ENCODE peak calls at places on chromosomes 2 and 18, in six cellular contexts. F, R, W, O, S and T are unnamed samples. For H3K4me1, the result is how much of the 10 kb centered on the place peaks cover.

GRCh38 chr18:58051765-58052460 is 7.9 kb downstream of the NEDD4L start:
- DNase-seq in R (no peak), O (no peak), S (no peak), W (no peak), F (no peak), T (no peak)

GRCh38 chr18:30265190-30265589 is 777.4 kb downstream of the DSC3 start:
- DNase-seq in F (no peak), O (no peak), S (no peak), W (no peak), R (no peak), T (no peak)

GRCh38 chr2:174632847-174633620 is 35.4 kb upstream of the WIPF1 start:
- DNase-seq in S (no peak), O (no peak), W (no peak), F (no peak), R (no peak), T (no peak)

GRCh38 chr18:75635096-75635495 is 207.6 kb upstream of the SMIM21 start:
- DNase-seq in F (no peak), O (no peak), W (no peak), R (no peak), S (no peak), T (no peak)

GRCh38 chr18:57087985-57088384 is 58.9 kb upstream of the BOD1L2 start:
- DNase-seq in O (no peak), W (no peak), R (peak), S (no peak), F (no peak), T (no peak)

GRCh38 chr2:67526283-67526682 is 129.2 kb downstream of the ETAA1 start:
- DNase-seq in W (no peak), F (no peak), S (no peak), O (no peak), R (no peak), T (no peak)

GRCh38 chr2:112776113-112776512 is 8.2 kb downstream of the IL1A start:
- DNase-seq in S (no peak), W (no peak), F (no peak), R (no peak), O (no peak), T (no peak)

GRCh38 chr2:106193491-106193976 is 567 bp downstream of the UXS1 start:
- DNase-seq in R (no peak), F (peak), S (no peak), W (peak), O (no peak), T (no peak)

GRCh38 chr2:207619764-207620203 is 5.4 kb downstream of the METTL21A start:
- DNase-seq in O (no peak), S (no peak), F (no peak), W (no peak), R (no peak), T (no peak)

GRCh38 chr18:48819276-48819675 is 131.5 kb downstream of the SMAD7 start:
- DNase-seq in W (no peak), O (peak), R (no peak), S (no peak), F (peak), T (peak)

GRCh38 chr18:45621068-45621511 is 5.8 kb downstream of the SLC14A2 start:
- DNase-seq in R (peak), O (peak), F (no peak), W (peak), S (peak), T (peak)

GRCh38 chr2:144357623-144358400 is 162.1 kb downstream of the ZEB2 start:
- DNase-seq in O (no peak), S (peak), F (no peak), R (peak), W (no peak), T (peak)

GRCh38 chr2:221124542-221125235 is 447.4 kb downstream of the EPHA4 start:
- DNase-seq in F (peak), R (no peak), W (no peak), O (no peak), S (no peak), T (no peak)

GRCh38 chr2:54471221-54471711 is 15.1 kb downstream of the SPTBN1 start:
- DNase-seq in O (no peak), W (no peak), S (no peak), F (no peak), R (no peak), T (peak)

GRCh38 chr2:207472343-207473202 is 57.2 kb upstream of the CREB1 start:
- DNase-seq in S (no peak), R (no peak), O (no peak), F (no peak), W (no peak), T (no peak)

GRCh38 chr2:33083671-33084387 is 137.1 kb downstream of the LTBP1 start:
- DNase-seq in W (no peak), O (no peak), R (no peak), S (no peak), F (no peak), T (no peak)

GRCh38 chr2:230134496-230135073 is 65.9 kb upstream of the SLC16A14 start:
- DNase-seq in O (no peak), S (peak), F (no peak), W (no peak), R (no peak), T (peak)

GRCh38 chr2:165837122-165837521 is 43.1 kb upstream of the GALNT3 start:
- DNase-seq in R (no peak), O (no peak), F (no peak), W (no peak), S (no peak), T (no peak)

GRCh38 chr2:229282758-229283546 is 11.9 kb upstream of the PID1 start:
- DNase-seq in R (no peak), S (no peak), F (no peak), W (no peak), O (no peak), T (no peak)

GRCh38 chr2:37560241-37560848 is 111.1 kb downstream of the CDC42EP3 start:
- DNase-seq in S (no peak), F (no peak), R (no peak), O (no peak), W (no peak), T (no peak)

GRCh38 chr18:49127606-49128190 is 176.9 kb upstream of the SMAD7 start:
- DNase-seq in O (no peak), S (no peak), W (no peak), F (no peak), R (no peak), T (no peak)

GRCh38 chr18:9631814-9632496 is 17.6 kb upstream of the PPP4R1 start:
- DNase-seq in W (no peak), O (no peak), F (no peak), S (peak), R (peak), T (peak)

GRCh38 chr2:136248242-136248641 is 130.3 kb upstream of the CXCR4 start:
- DNase-seq in R (peak), S (no peak), W (no peak), F (no peak), O (no peak), T (no peak)

GRCh38 chr2:60355849-60356261 is 197.6 kb downstream of the BCL11A start:
- DNase-seq in S (no peak), W (no peak), O (no peak), F (no peak), R (no peak), T (no peak)

GRCh38 chr2:104734937-104735586 is 118.9 kb upstream of the POU3F3 start:
- DNase-seq in O (no peak), R (no peak), S (no peak), W (no peak), F (no peak), T (no peak)

GRCh38 chr2:99127999-99128398 is 13.5 kb upstream of the C2orf15 start:
- DNase-seq in F (no peak), O (no peak), R (no peak), W (no peak), S (no peak), T (no peak)

GRCh38 chr2:60899230-60899891 is 18.0 kb downstream of the REL start:
- DNase-seq in R (no peak), W (no peak), F (no peak), O (no peak), S (no peak), T (no peak)

GRCh38 chr2:170928036-170928823 is 823 bp upstream of the GORASP2 start:
- DNase-seq in S (no peak), F (no peak), W (no peak), R (no peak), O (no peak), T (no peak)

GRCh38 chr2:221629478-221629877 is 57.4 kb upstream of the EPHA4 start:
- DNase-seq in R (peak), S (no peak), F (no peak), W (no peak), O (no peak), T (peak)

GRCh38 chr2:130391872-130392670 is 36.2 kb downstream of the PTPN18 start:
- DNase-seq in F (no peak), S (no peak), W (peak), R (no peak), O (no peak), T (no peak)

GRCh38 chr2:72923833-72924352 is 6.6 kb downstream of the EMX1 start:
- DNase-seq in S (no peak), O (no peak), F (no peak), W (no peak), R (no peak), T (no peak)
- H3K27ac ChIP-seq in S (no peak), O (no peak), F (no peak), W (no peak), R (no peak), T (no peak)

GRCh38 chr2:172116107-172116506 is 13.4 kb upstream of the DLX2 start:
- DNase-seq in F (no peak), R (no peak), W (no peak), S (no peak), O (no peak), T (no peak)

GRCh38 chr2:172120118-172120517 is 17.4 kb upstream of the DLX2 start:
- DNase-seq in O (no peak), S (no peak), R (no peak), F (no peak), W (no peak), T (no peak)

GRCh38 chr2:172114579-172114978 is 11.9 kb upstream of the DLX2 start:
- DNase-seq in W (no peak), F (no peak), R (no peak), O (no peak), S (no peak), T (no peak)

GRCh38 chr2:172113617-172114016 is 10.9 kb upstream of the DLX2 start:
- DNase-seq in W (no peak), F (no peak), R (no peak), S (no peak), O (no peak), T (peak)

DNA sequence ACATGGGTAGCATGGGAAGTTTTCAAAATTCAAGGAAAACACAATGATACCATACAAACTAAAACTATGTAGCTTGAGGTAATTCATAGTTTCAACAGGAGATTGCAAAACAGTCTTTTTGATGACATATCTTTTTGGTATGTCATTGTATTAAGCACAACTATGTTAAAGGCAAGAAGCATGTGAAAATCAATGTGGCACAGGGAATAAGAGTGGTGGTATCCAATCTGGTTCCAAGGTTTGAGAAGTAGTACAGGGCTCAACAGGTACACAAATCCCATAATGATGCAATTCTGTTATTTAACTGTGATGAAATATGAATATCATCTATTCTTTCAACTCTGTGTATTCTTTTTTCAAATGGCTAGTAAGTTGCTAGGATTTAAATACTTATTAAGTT is 16.4 kb upstream of the DLX2 start:
- DNase-seq in S (no peak), O (no peak), F (no peak), W (no peak), R (no peak), T (no peak)
- H3K4me3 ChIP-seq in S (no peak), O (no peak), F (no peak), W (no peak), R (no peak), T (no peak)

GRCh38 chr2:241613018-241613780 is 23.8 kb downstream of the THAP4 start:
- DNase-seq in R (no peak), F (no peak), W (no peak), S (no peak), O (no peak), T (peak)
- H3K4me1 ChIP-seq in R (under half), F (under half), W (under half), S (under half), O (under half), T (under half)

GRCh38 chr2:216665240-216665639 is 30.1 kb downstream of the IGFBP5 start:
- DNase-seq in S (no peak), F (no peak), W (no peak), O (no peak), R (no peak), T (no peak)
- H3K27ac ChIP-seq in S (no peak), F (no peak), W (peak), O (peak), R (no peak), T (no peak)

DNA sequence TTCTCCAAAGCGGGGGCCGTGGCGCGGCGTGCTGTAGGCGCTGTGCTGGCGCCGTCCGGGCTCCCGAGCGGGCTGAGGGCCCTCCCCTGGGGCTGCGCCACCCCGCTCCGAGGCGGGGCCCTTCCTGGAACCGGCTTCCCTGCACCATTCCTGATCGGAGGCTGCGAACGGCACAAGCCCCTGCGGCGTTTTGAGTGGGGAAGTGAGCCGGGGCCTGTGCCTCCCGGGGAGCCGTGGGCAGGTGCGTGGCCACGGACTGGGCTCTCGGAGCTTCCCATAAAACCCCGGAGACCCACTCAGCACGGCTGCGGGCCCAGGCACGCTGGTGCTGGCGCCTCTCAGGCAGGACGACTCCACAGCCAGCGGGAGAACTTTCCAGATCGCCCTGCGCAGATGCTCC is 74.7 kb downstream of the PSMG2 start:
- DNase-seq in S (no peak), W (no peak), R (no peak), F (no peak), O (no peak), T (no peak)
- H3K4me3 ChIP-seq in S (peak), W (peak), R (no peak), F (no peak), O (peak), T (no peak)

GRCh38 chr2:102967451-102967850 is 205.6 kb downstream of the TMEM182 start:
- DNase-seq in R (no peak), W (no peak), O (no peak), F (no peak), S (no peak), T (no peak)
- H3K4me1 ChIP-seq in R (under half), W (under half), O (under half), F (under half), S (under half), T (under half)

DNA sequence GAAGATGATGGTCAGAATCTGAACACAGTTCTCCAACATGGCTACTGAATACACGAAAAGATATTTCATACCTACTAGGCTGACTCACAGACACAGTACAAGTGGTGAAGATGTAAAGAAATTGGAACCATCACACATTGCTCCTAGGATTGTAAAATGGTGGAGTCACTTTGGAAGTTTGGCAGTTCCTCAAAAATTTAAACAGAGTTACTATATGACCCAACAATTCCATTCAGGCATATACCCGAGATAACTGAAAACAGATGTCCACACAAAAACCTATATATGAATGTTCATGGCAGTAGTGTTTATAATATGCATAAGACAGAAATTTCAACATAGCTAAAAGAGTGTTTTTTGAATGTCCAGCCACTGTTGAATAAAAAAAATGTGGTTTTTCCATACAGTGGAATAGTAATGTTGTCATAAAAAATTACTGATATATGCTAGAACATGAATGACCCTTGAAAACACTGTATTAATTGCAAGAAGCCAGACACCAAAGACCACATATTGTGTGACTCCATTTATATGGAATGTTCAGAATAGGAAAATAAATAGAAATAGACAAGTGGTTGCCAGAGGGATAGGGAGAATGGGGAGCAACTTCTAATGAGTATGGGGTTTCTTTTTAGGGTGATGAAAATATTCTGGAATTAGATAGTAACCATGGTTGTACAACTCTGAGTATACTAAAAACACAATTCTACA is 10.1 kb downstream of the RMP24 start:
- DNase-seq in O (no peak), F (no peak), R (no peak), W (no peak), S (no peak), T (no peak)
- H3K27ac ChIP-seq in O (no peak), F (no peak), R (no peak), W (no peak), S (no peak), T (no peak)

GRCh38 chr2:240556553-240557100 is 1.2 kb downstream of the ANKMY1 start:
- DNase-seq in R (no peak), F (peak), W (peak), O (no peak), S (no peak), T (peak)

GRCh38 chr2:240557101-240557751 is 562 bp downstream of the ANKMY1 start:
- DNase-seq in O (no peak), W (no peak), S (no peak), F (peak), R (no peak), T (peak)

GRCh38 chr2:240558229-240558885 is 569 bp upstream of the ANKMY1 start:
- DNase-seq in R (no peak), O (no peak), W (no peak), S (no peak), F (no peak), T (peak)

GRCh38 chr2:240559271-240559670 is 886 bp upstream of the DUSP28 start:
- DNase-seq in S (no peak), R (no peak), F (no peak), O (no peak), W (no peak), T (peak)

DNA sequence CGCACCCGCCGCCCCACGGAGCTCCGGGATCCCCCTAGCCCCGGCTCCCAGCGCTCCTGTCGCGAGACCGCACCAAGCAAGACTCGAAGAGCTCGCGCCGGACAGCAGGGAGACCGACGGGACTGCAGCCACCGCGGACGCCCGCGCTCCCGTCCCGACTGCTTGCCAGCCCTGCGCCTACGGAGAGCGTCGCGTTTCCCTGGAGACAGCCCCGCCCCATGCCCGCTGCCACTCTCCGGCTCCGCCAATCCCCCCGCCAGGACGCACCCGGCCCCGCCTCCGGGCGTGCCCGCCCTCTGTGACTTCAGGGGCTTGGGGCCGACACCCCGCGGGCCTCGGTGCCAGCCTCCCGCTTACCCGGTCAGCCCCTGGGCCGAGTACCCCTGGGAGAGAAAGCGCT is at the start of gene ANKMY1:
- DNase-seq in O (peak), R (no peak), W (peak), F (peak), S (no peak), T (no peak)
- H3K4me3 ChIP-seq in O (peak), R (no peak), W (peak), F (peak), S (peak), T (no peak)

DNA sequence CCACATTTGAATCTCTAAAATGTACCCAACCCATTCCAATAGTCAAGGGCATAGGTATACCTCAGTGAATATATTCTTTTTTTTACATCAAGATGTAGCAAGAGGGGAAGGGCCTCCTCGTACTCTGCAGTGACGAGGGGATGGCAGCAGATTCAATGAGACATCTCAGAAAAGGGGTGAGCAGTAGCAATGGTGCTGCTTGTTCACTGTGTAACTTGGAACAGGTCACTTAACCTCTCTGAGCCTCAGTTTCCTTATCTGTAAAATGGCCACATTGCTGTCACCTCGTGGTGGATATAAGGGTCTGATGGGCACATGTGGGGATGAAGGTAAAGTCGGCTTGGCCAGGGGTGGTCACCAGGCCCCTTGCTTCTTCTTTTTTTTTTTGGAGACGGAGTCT is 221.6 kb downstream of the SEPTIN10 start:
- DNase-seq in W (no peak), S (no peak), F (no peak), R (no peak), O (no peak), T (no peak)
- H3K4me1 ChIP-seq in W (under half), S (under half), F (under half), R (under half), O (under half), T (under half)